ENCODE peak calls at places on chromosomes 11 and 22, in eight cellular contexts. One of them, this sample, is unnamed.

GRCh38 chr11:46380340-46381045 is 976 bp upstream of the MDK start:
- DNase-seq in nephron progenitor cell: peak
- DNase-seq in lung: peak
- DNase-seq in AG09309: no peak
- DNase-seq in foreskin fibroblast: no peak
- DNase-seq in fibroblast of villous mesenchyme: peak
- DNase-seq in fibroblast of mammary gland: peak
- DNase-seq in cardiac fibroblast: peak
- DNase-seq in this sample: no peak

GRCh38 chr11:88292156-88292844 is 45.2 kb downstream of the CTSC start:
- DNase-seq in nephron progenitor cell: no peak
- DNase-seq in lung: no peak
- DNase-seq in AG09309: no peak
- DNase-seq in foreskin fibroblast: peak
- DNase-seq in fibroblast of villous mesenchyme: no peak
- DNase-seq in fibroblast of mammary gland: peak
- DNase-seq in cardiac fibroblast: peak
- DNase-seq in this sample: no peak

GRCh38 chr11:113877673-113878060 is 2.3 kb upstream of the USP28 start:
- DNase-seq in nephron progenitor cell: no peak
- DNase-seq in lung: no peak
- DNase-seq in AG09309: no peak
- DNase-seq in foreskin fibroblast: no peak
- DNase-seq in fibroblast of villous mesenchyme: no peak
- DNase-seq in fibroblast of mammary gland: no peak
- DNase-seq in cardiac fibroblast: no peak
- DNase-seq in this sample: no peak

GRCh38 chr22:41935015-41935908 is 8.7 kb upstream of the TNFRSF13C start:
- DNase-seq in nephron progenitor cell: no peak
- DNase-seq in lung: no peak
- DNase-seq in AG09309: no peak
- DNase-seq in foreskin fibroblast: no peak
- DNase-seq in fibroblast of villous mesenchyme: no peak
- DNase-seq in fibroblast of mammary gland: no peak
- DNase-seq in cardiac fibroblast: no peak
- DNase-seq in this sample: no peak

GRCh38 chr22:50521710-50522109 is 3.7 kb downstream of the SCO2 start:
- DNase-seq in nephron progenitor cell: no peak
- DNase-seq in lung: no peak
- DNase-seq in AG09309: no peak
- DNase-seq in foreskin fibroblast: no peak
- DNase-seq in fibroblast of villous mesenchyme: no peak
- DNase-seq in fibroblast of mammary gland: no peak
- DNase-seq in cardiac fibroblast: no peak
- DNase-seq in this sample: no peak

GRCh38 chr22:28791841-28792490 is 8.4 kb downstream of the XBP1 start:
- DNase-seq in nephron progenitor cell: no peak
- DNase-seq in lung: no peak
- DNase-seq in AG09309: no peak
- DNase-seq in foreskin fibroblast: no peak
- DNase-seq in fibroblast of villous mesenchyme: peak
- DNase-seq in fibroblast of mammary gland: no peak
- DNase-seq in cardiac fibroblast: no peak
- DNase-seq in this sample: no peak

GRCh38 chr11:20647976-20648565 is 21.3 kb upstream of the NELL1 start:
- DNase-seq in nephron progenitor cell: peak
- DNase-seq in lung: peak
- DNase-seq in AG09309: peak
- DNase-seq in foreskin fibroblast: peak
- DNase-seq in fibroblast of villous mesenchyme: peak
- DNase-seq in fibroblast of mammary gland: peak
- DNase-seq in cardiac fibroblast: peak
- DNase-seq in this sample: peak

GRCh38 chr22:45212992-45213751 is 27.5 kb downstream of the KIAA0930 start:
- DNase-seq in nephron progenitor cell: no peak
- DNase-seq in lung: no peak
- DNase-seq in AG09309: no peak
- DNase-seq in foreskin fibroblast: no peak
- DNase-seq in fibroblast of villous mesenchyme: peak
- DNase-seq in fibroblast of mammary gland: peak
- DNase-seq in cardiac fibroblast: peak
- DNase-seq in this sample: peak

GRCh38 chr11:134069426-134069921 is 602 bp downstream of the JAM3 start:
- DNase-seq in nephron progenitor cell: peak
- DNase-seq in lung: no peak
- DNase-seq in AG09309: no peak
- DNase-seq in foreskin fibroblast: no peak
- DNase-seq in fibroblast of villous mesenchyme: peak
- DNase-seq in fibroblast of mammary gland: peak
- DNase-seq in cardiac fibroblast: peak
- DNase-seq in this sample: no peak

GRCh38 chr11:118200901-118201680 is 23.7 kb downstream of the JAML start:
- DNase-seq in nephron progenitor cell: no peak
- DNase-seq in lung: no peak
- DNase-seq in AG09309: no peak
- DNase-seq in foreskin fibroblast: no peak
- DNase-seq in fibroblast of villous mesenchyme: no peak
- DNase-seq in fibroblast of mammary gland: no peak
- DNase-seq in cardiac fibroblast: no peak
- DNase-seq in this sample: no peak

GRCh38 chr11:118998822-118999221 is 884 bp downstream of the CENATAC start:
- DNase-seq in nephron progenitor cell: no peak
- DNase-seq in lung: peak
- DNase-seq in AG09309: peak
- DNase-seq in foreskin fibroblast: peak
- DNase-seq in fibroblast of villous mesenchyme: peak
- DNase-seq in fibroblast of mammary gland: peak
- DNase-seq in cardiac fibroblast: peak
- DNase-seq in this sample: peak

GRCh38 chr22:19398680-19399079 is 32.9 kb downstream of the HIRA start:
- DNase-seq in nephron progenitor cell: no peak
- DNase-seq in lung: no peak
- DNase-seq in AG09309: no peak
- DNase-seq in foreskin fibroblast: no peak
- DNase-seq in fibroblast of villous mesenchyme: no peak
- DNase-seq in fibroblast of mammary gland: no peak
- DNase-seq in cardiac fibroblast: no peak
- DNase-seq in this sample: no peak

GRCh38 chr11:112302226-112302868 is 41.7 kb upstream of the PLET1 start:
- DNase-seq in nephron progenitor cell: no peak
- DNase-seq in lung: no peak
- DNase-seq in AG09309: no peak
- DNase-seq in foreskin fibroblast: no peak
- DNase-seq in fibroblast of villous mesenchyme: peak
- DNase-seq in fibroblast of mammary gland: no peak
- DNase-seq in cardiac fibroblast: peak
- DNase-seq in this sample: peak

GRCh38 chr22:38034278-38034882 is 22.8 kb upstream of the PICK1 start:
- DNase-seq in nephron progenitor cell: no peak
- DNase-seq in lung: peak
- DNase-seq in AG09309: peak
- DNase-seq in foreskin fibroblast: peak
- DNase-seq in fibroblast of villous mesenchyme: peak
- DNase-seq in fibroblast of mammary gland: peak
- DNase-seq in cardiac fibroblast: peak
- DNase-seq in this sample: peak

GRCh38 chr22:37776639-37777005 is 31.1 kb upstream of the GCAT start:
- DNase-seq in nephron progenitor cell: no peak
- DNase-seq in lung: no peak
- DNase-seq in AG09309: no peak
- DNase-seq in foreskin fibroblast: no peak
- DNase-seq in fibroblast of villous mesenchyme: peak
- DNase-seq in fibroblast of mammary gland: no peak
- DNase-seq in cardiac fibroblast: no peak
- DNase-seq in this sample: no peak

GRCh38 chr22:27748355-27749168 is 53.0 kb downstream of the MN1 start:
- DNase-seq in nephron progenitor cell: no peak
- DNase-seq in lung: no peak
- DNase-seq in AG09309: peak
- DNase-seq in foreskin fibroblast: peak
- DNase-seq in fibroblast of villous mesenchyme: peak
- DNase-seq in fibroblast of mammary gland: peak
- DNase-seq in cardiac fibroblast: peak
- DNase-seq in this sample: no peak

GRCh38 chr11:75162954-75163353 is 12.0 kb downstream of the SLCO2B1 start:
- DNase-seq in nephron progenitor cell: no peak
- DNase-seq in lung: no peak
- DNase-seq in AG09309: no peak
- DNase-seq in foreskin fibroblast: no peak
- DNase-seq in fibroblast of villous mesenchyme: no peak
- DNase-seq in fibroblast of mammary gland: no peak
- DNase-seq in cardiac fibroblast: no peak
- DNase-seq in this sample: no peak

GRCh38 chr11:68962527-68963250 is 18.1 kb downstream of the MRGPRD start:
- DNase-seq in nephron progenitor cell: no peak
- DNase-seq in lung: no peak
- DNase-seq in AG09309: no peak
- DNase-seq in foreskin fibroblast: no peak
- DNase-seq in fibroblast of villous mesenchyme: no peak
- DNase-seq in fibroblast of mammary gland: no peak
- DNase-seq in cardiac fibroblast: no peak
- DNase-seq in this sample: no peak

GRCh38 chr22:27240298-27240885 is 561.2 kb downstream of the MN1 start:
- DNase-seq in nephron progenitor cell: no peak
- DNase-seq in lung: no peak
- DNase-seq in AG09309: no peak
- DNase-seq in foreskin fibroblast: no peak
- DNase-seq in fibroblast of villous mesenchyme: no peak
- DNase-seq in fibroblast of mammary gland: no peak
- DNase-seq in cardiac fibroblast: no peak
- DNase-seq in this sample: no peak

DNA sequence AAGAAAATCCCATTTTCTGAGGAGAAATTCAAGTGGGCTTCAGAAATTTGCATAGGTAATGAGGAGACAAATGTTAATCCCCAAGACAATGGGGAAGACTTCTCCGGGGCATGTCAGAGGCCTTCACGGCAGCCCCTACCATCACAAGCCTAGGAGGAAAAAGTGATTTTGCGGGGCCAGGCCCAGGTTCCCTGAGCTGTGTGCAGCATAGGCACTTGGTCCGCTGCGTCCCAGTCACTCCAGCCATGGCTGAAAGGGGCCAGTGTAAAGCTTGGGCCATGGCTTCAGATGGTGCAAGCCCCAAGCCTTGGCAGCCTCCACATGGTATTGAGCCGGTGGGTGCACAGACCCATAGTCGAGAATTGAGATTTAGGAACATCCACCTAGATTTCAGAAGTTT is 570.7 kb downstream of the KCNA4 start:
- DNase-seq in nephron progenitor cell: no peak
- DNase-seq in lung: no peak
- DNase-seq in AG09309: no peak
- DNase-seq in foreskin fibroblast: no peak
- DNase-seq in fibroblast of villous mesenchyme: no peak
- DNase-seq in fibroblast of mammary gland: no peak
- DNase-seq in cardiac fibroblast: no peak
- DNase-seq in this sample: no peak
- TF ChIP-seq CTCF in nephron progenitor cell: no peak
- TF ChIP-seq CTCF in lung: no peak
- TF ChIP-seq CTCF in AG09309: no peak
- TF ChIP-seq CTCF in foreskin fibroblast: no peak
- TF ChIP-seq CTCF in fibroblast of villous mesenchyme: no peak
- TF ChIP-seq CTCF in fibroblast of mammary gland: no peak
- TF ChIP-seq CTCF in cardiac fibroblast: no peak
- TF ChIP-seq CTCF in this sample: no peak

DNA sequence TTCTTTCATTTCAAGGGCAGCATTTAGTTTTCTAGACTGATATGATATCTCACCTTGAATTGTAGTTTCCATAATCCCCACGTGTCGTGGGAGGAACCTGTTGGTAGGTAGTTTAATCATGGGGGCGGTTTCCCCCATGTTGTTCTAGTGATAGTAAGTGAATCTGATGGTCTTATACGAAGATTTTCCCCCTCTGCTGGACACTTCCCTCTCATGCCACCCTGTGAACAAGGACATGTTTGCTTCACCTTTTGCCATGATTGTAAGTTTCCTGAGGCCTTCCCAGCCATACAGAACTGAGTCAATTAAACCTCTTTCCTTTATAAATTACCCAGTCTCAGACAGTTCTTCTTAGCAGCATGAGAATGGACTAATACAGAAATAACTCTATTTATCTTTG is 851.1 kb upstream of the FAT3 start:
- DNase-seq in nephron progenitor cell: no peak
- DNase-seq in lung: no peak
- DNase-seq in AG09309: no peak
- DNase-seq in foreskin fibroblast: no peak
- DNase-seq in fibroblast of villous mesenchyme: no peak
- DNase-seq in fibroblast of mammary gland: no peak
- DNase-seq in cardiac fibroblast: no peak
- DNase-seq in this sample: no peak
- TF ChIP-seq CTCF in nephron progenitor cell: no peak
- TF ChIP-seq CTCF in lung: no peak
- TF ChIP-seq CTCF in AG09309: no peak
- TF ChIP-seq CTCF in foreskin fibroblast: no peak
- TF ChIP-seq CTCF in fibroblast of villous mesenchyme: no peak
- TF ChIP-seq CTCF in fibroblast of mammary gland: no peak
- TF ChIP-seq CTCF in cardiac fibroblast: no peak
- TF ChIP-seq CTCF in this sample: no peak

GRCh38 chr11:31818874-31819331 is 7.8 kb upstream of the PAX6 start:
- DNase-seq in nephron progenitor cell: peak
- DNase-seq in lung: no peak
- DNase-seq in AG09309: no peak
- DNase-seq in foreskin fibroblast: no peak
- DNase-seq in fibroblast of villous mesenchyme: no peak
- DNase-seq in fibroblast of mammary gland: no peak
- DNase-seq in cardiac fibroblast: no peak
- DNase-seq in this sample: no peak

GRCh38 chr11:31815743-31816466 is 4.8 kb upstream of the PAX6 start:
- DNase-seq in nephron progenitor cell: peak
- DNase-seq in lung: no peak
- DNase-seq in AG09309: no peak
- DNase-seq in foreskin fibroblast: no peak
- DNase-seq in fibroblast of villous mesenchyme: no peak
- DNase-seq in fibroblast of mammary gland: no peak
- DNase-seq in cardiac fibroblast: no peak
- DNase-seq in this sample: no peak

GRCh38 chr11:31817054-31817620 is 6.0 kb upstream of the PAX6 start:
- DNase-seq in nephron progenitor cell: peak
- DNase-seq in lung: no peak
- DNase-seq in AG09309: no peak
- DNase-seq in foreskin fibroblast: no peak
- DNase-seq in fibroblast of villous mesenchyme: no peak
- DNase-seq in fibroblast of mammary gland: no peak
- DNase-seq in cardiac fibroblast: no peak
- DNase-seq in this sample: no peak

GRCh38 chr11:31817621-31818493 is 6.7 kb upstream of the PAX6 start:
- DNase-seq in nephron progenitor cell: peak
- DNase-seq in lung: no peak
- DNase-seq in AG09309: no peak
- DNase-seq in foreskin fibroblast: no peak
- DNase-seq in fibroblast of villous mesenchyme: no peak
- DNase-seq in fibroblast of mammary gland: no peak
- DNase-seq in cardiac fibroblast: no peak
- DNase-seq in this sample: no peak

GRCh38 chr11:31816467-31817053 is 5.4 kb upstream of the PAX6 start:
- DNase-seq in nephron progenitor cell: peak
- DNase-seq in lung: no peak
- DNase-seq in AG09309: no peak
- DNase-seq in foreskin fibroblast: no peak
- DNase-seq in fibroblast of villous mesenchyme: no peak
- DNase-seq in fibroblast of mammary gland: no peak
- DNase-seq in cardiac fibroblast: no peak
- DNase-seq in this sample: no peak
- TF ChIP-seq CTCF in nephron progenitor cell: no peak
- TF ChIP-seq CTCF in lung: no peak
- TF ChIP-seq CTCF in AG09309: no peak
- TF ChIP-seq CTCF in foreskin fibroblast: no peak
- TF ChIP-seq CTCF in fibroblast of villous mesenchyme: no peak
- TF ChIP-seq CTCF in fibroblast of mammary gland: no peak
- TF ChIP-seq CTCF in cardiac fibroblast: no peak
- TF ChIP-seq CTCF in this sample: no peak

GRCh38 chr11:77115181-77115611 is 12.6 kb downstream of the OMP start:
- DNase-seq in nephron progenitor cell: no peak
- DNase-seq in lung: no peak
- DNase-seq in AG09309: no peak
- DNase-seq in foreskin fibroblast: no peak
- DNase-seq in fibroblast of villous mesenchyme: no peak
- DNase-seq in fibroblast of mammary gland: no peak
- DNase-seq in cardiac fibroblast: no peak
- DNase-seq in this sample: no peak
- TF ChIP-seq CTCF in nephron progenitor cell: no peak
- TF ChIP-seq CTCF in lung: no peak
- TF ChIP-seq CTCF in AG09309: no peak
- TF ChIP-seq CTCF in foreskin fibroblast: peak
- TF ChIP-seq CTCF in fibroblast of villous mesenchyme: peak
- TF ChIP-seq CTCF in fibroblast of mammary gland: no peak
- TF ChIP-seq CTCF in cardiac fibroblast: peak
- TF ChIP-seq CTCF in this sample: peak